ENCODE peak calls at places on chromosome 1, in nine cellular contexts. One of them, this sample, is unnamed.

GRCh38 chr1:31811605-31812004 is 4.2 kb downstream of the SPOCD1 start:
- DNase-seq in hepatocyte: peak; percentile 57
- DNase-seq in neural progenitor cell: peak; percentile 92
- DNase-seq in MM.1S: no peak
- DNase-seq in GM23338: peak; percentile 91
- DNase-seq in HCT116: no peak
- DNase-seq in OCI-LY7: no peak
- DNase-seq in PC-3: no peak
- DNase-seq in SK-N-SH: peak; percentile 91
- DNase-seq in this sample: peak; percentile 83

GRCh38 chr1:152461544-152461943 is 47.5 kb upstream of the CRNN start:
- DNase-seq in hepatocyte: no peak
- DNase-seq in neural progenitor cell: peak; percentile 23
- DNase-seq in MM.1S: peak; percentile 87
- DNase-seq in GM23338: peak; percentile 84
- DNase-seq in HCT116: peak; percentile 52
- DNase-seq in OCI-LY7: peak; percentile 65
- DNase-seq in PC-3: peak; percentile 78
- DNase-seq in SK-N-SH: peak; percentile 44
- DNase-seq in this sample: peak; percentile 82

GRCh38 chr1:54254055-54254454 is 54.1 kb downstream of the MRPL37 start:
- DNase-seq in hepatocyte: no peak
- DNase-seq in neural progenitor cell: no peak
- DNase-seq in MM.1S: no peak
- DNase-seq in GM23338: no peak
- DNase-seq in HCT116: no peak
- DNase-seq in OCI-LY7: no peak
- DNase-seq in PC-3: peak; percentile 59
- DNase-seq in SK-N-SH: no peak
- DNase-seq in this sample: peak; percentile 31

GRCh38 chr1:235910357-235911299 is 43.9 kb upstream of the LYST start:
- DNase-seq in hepatocyte: peak; percentile 40
- DNase-seq in neural progenitor cell: peak; percentile 80
- DNase-seq in MM.1S: no peak
- DNase-seq in GM23338: peak; percentile 51
- DNase-seq in HCT116: peak; percentile 93
- DNase-seq in OCI-LY7: no peak
- DNase-seq in PC-3: peak; percentile 92
- DNase-seq in SK-N-SH: peak; percentile 50
- DNase-seq in this sample: peak; percentile 98

GRCh38 chr1:55244476-55245109 is 29.4 kb upstream of the USP24 start:
- DNase-seq in hepatocyte: no peak
- DNase-seq in neural progenitor cell: no peak
- DNase-seq in MM.1S: no peak
- DNase-seq in GM23338: no peak
- DNase-seq in HCT116: no peak
- DNase-seq in OCI-LY7: no peak
- DNase-seq in PC-3: peak; percentile 13
- DNase-seq in SK-N-SH: no peak
- DNase-seq in this sample: peak; percentile 81

GRCh38 chr1:96520542-96520941 is 201.0 kb upstream of the PTBP2 start:
- DNase-seq in hepatocyte: no peak
- DNase-seq in neural progenitor cell: peak; percentile 45
- DNase-seq in MM.1S: no peak
- DNase-seq in GM23338: no peak
- DNase-seq in HCT116: no peak
- DNase-seq in OCI-LY7: no peak
- DNase-seq in PC-3: no peak
- DNase-seq in SK-N-SH: no peak
- DNase-seq in this sample: peak; percentile 38

GRCh38 chr1:184838374-184838995 is 83.8 kb upstream of the EDEM3 start:
- DNase-seq in hepatocyte: peak; percentile 62
- DNase-seq in neural progenitor cell: no peak
- DNase-seq in MM.1S: no peak
- DNase-seq in GM23338: no peak
- DNase-seq in HCT116: no peak
- DNase-seq in OCI-LY7: no peak
- DNase-seq in PC-3: peak; percentile 80
- DNase-seq in SK-N-SH: peak; percentile 9
- DNase-seq in this sample: peak; percentile 99

GRCh38 chr1:156517746-156518145 is 17.2 kb upstream of the MEF2D start:
- DNase-seq in hepatocyte: no peak
- DNase-seq in neural progenitor cell: no peak
- DNase-seq in MM.1S: no peak
- DNase-seq in GM23338: no peak
- DNase-seq in HCT116: no peak
- DNase-seq in OCI-LY7: no peak
- DNase-seq in PC-3: peak; percentile 39
- DNase-seq in SK-N-SH: no peak
- DNase-seq in this sample: peak; percentile 23

GRCh38 chr1:228944991-228945390 is 209.7 kb downstream of the RHOU start:
- DNase-seq in hepatocyte: no peak
- DNase-seq in neural progenitor cell: no peak
- DNase-seq in MM.1S: no peak
- DNase-seq in GM23338: no peak
- DNase-seq in HCT116: no peak
- DNase-seq in OCI-LY7: no peak
- DNase-seq in PC-3: no peak
- DNase-seq in SK-N-SH: no peak
- DNase-seq in this sample: peak; percentile 30

GRCh38 chr1:228228601-228229074 is 20.8 kb downstream of the OBSCN start:
- DNase-seq in hepatocyte: no peak
- DNase-seq in neural progenitor cell: no peak
- DNase-seq in MM.1S: no peak
- DNase-seq in GM23338: no peak
- DNase-seq in HCT116: no peak
- DNase-seq in OCI-LY7: no peak
- DNase-seq in PC-3: peak; percentile 90
- DNase-seq in SK-N-SH: no peak
- DNase-seq in this sample: peak; percentile 95

GRCh38 chr1:14937288-14937949 is 216.1 kb upstream of the TMEM51 start:
- DNase-seq in hepatocyte: no peak
- DNase-seq in neural progenitor cell: no peak
- DNase-seq in MM.1S: no peak
- DNase-seq in GM23338: no peak
- DNase-seq in HCT116: no peak
- DNase-seq in OCI-LY7: no peak
- DNase-seq in PC-3: no peak
- DNase-seq in SK-N-SH: peak; percentile 51
- DNase-seq in this sample: no peak

GRCh38 chr1:158706096-158706495 is 5.6 kb upstream of the OR6K2 start:
- DNase-seq in hepatocyte: no peak
- DNase-seq in neural progenitor cell: no peak
- DNase-seq in MM.1S: no peak
- DNase-seq in GM23338: peak; percentile 11
- DNase-seq in HCT116: no peak
- DNase-seq in OCI-LY7: no peak
- DNase-seq in PC-3: no peak
- DNase-seq in SK-N-SH: no peak
- DNase-seq in this sample: no peak

GRCh38 chr1:43269627-43270375 is at the start of gene TMEM125:
- DNase-seq in hepatocyte: no peak
- DNase-seq in neural progenitor cell: no peak
- DNase-seq in MM.1S: no peak
- DNase-seq in GM23338: peak; percentile 15
- DNase-seq in HCT116: no peak
- DNase-seq in OCI-LY7: no peak
- DNase-seq in PC-3: peak; percentile 36
- DNase-seq in SK-N-SH: peak; percentile 8
- DNase-seq in this sample: no peak

GRCh38 chr1:43270421-43271095 is 775 bp downstream of the TMEM125 start:
- DNase-seq in hepatocyte: peak; percentile 91
- DNase-seq in neural progenitor cell: peak; percentile 69
- DNase-seq in MM.1S: no peak
- DNase-seq in GM23338: peak; percentile 97
- DNase-seq in HCT116: peak; percentile 65
- DNase-seq in OCI-LY7: peak; percentile 18
- DNase-seq in PC-3: peak; percentile 88
- DNase-seq in SK-N-SH: peak; percentile 17
- DNase-seq in this sample: peak; percentile 8

GRCh38 chr1:43272576-43273571 is 3.1 kb downstream of the TMEM125 start:
- DNase-seq in hepatocyte: no peak
- DNase-seq in neural progenitor cell: no peak
- DNase-seq in MM.1S: no peak
- DNase-seq in GM23338: no peak
- DNase-seq in HCT116: no peak
- DNase-seq in OCI-LY7: no peak
- DNase-seq in PC-3: no peak
- DNase-seq in SK-N-SH: no peak
- DNase-seq in this sample: no peak

GRCh38 chr1:43272161-43272560 is 2.4 kb downstream of the TMEM125 start:
- DNase-seq in hepatocyte: no peak
- DNase-seq in neural progenitor cell: no peak
- DNase-seq in MM.1S: no peak
- DNase-seq in GM23338: no peak
- DNase-seq in HCT116: no peak
- DNase-seq in OCI-LY7: no peak
- DNase-seq in PC-3: no peak
- DNase-seq in SK-N-SH: no peak
- DNase-seq in this sample: no peak

DNA sequence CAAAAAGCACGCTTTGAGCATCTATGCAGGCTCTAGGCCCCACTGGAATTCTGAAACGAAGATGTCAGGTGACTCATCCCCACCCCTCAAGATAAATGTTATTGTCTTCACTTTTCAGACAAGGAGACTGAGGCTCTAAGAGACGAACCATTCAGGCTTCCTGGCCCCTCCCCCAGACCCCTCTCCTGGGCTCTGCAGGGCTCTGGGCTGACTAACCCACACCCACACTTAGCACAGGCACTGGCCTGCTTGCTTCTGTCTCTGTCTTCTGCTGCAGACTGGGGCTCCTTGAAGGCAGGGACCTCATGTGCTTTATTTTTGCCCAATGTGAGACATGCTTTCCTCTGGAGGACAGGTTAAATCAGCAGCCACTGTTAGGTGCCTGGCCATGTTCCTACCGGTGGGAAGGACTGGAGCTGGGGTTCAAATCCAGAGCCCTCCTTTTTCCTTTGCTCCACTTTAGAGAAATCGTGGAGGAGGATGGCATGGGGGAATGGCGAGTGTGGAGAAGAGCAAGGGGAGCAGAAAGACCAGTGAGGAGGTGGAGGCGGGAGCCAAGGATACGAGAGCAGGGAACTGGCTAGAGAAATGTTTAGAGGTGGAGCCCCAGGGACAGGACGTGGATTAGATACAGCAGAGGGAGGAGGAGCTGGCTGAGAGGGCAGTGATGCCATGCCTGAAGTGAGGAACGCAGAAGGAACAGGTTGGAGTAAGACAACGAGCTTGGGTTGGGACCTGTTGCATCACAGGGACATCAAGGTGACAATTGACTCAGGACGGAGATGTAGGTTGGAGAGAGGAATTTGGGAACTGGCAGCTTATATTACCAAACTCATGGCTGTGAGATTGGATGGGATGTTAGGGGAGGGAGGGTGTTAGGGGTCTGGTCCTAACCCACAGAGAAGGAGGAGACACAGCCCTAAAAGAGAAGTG is 1.7 kb downstream of the TMEM125 start:
- DNase-seq in hepatocyte: no peak
- DNase-seq in neural progenitor cell: no peak
- DNase-seq in MM.1S: no peak
- DNase-seq in GM23338: peak; percentile 35
- DNase-seq in HCT116: no peak
- DNase-seq in OCI-LY7: no peak
- DNase-seq in PC-3: no peak
- DNase-seq in SK-N-SH: peak; percentile 8
- DNase-seq in this sample: no peak
- H3K27ac ChIP-seq in hepatocyte: peak overlapping the region; percentile 92
- H3K27ac ChIP-seq in neural progenitor cell: no peak overlapping the region
- H3K27ac ChIP-seq in MM.1S: no peak overlapping the region
- H3K27ac ChIP-seq in GM23338: no peak overlapping the region
- H3K27ac ChIP-seq in HCT116: peak overlapping the region; percentile 44
- H3K27ac ChIP-seq in OCI-LY7: no peak overlapping the region
- H3K27ac ChIP-seq in PC-3: no peak overlapping the region
- H3K27ac ChIP-seq in SK-N-SH: no peak overlapping the region
- H3K27ac ChIP-seq in this sample: no peak overlapping the region

DNA sequence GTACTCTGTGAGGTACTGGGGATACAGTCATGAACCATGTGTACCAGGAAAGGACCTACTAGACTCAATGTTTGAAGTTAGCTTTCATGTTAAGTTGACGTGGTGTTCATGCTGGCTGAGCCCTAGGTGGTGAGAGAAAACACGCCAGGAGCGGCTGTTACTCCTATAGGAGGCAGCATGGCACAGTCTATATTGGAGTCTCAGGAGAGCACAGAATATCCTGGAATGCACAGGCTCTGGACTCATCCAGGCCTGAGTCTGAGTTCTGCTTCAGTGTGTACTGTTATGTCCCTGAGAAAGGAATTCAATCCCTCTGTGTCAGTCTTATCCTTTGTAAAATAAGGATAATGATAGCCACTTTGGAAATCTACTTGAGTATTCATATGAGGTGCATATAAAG is 41.2 kb downstream of the DPT start:
- DNase-seq in hepatocyte: peak; percentile 36
- DNase-seq in neural progenitor cell: peak; percentile 54
- DNase-seq in MM.1S: no peak
- DNase-seq in GM23338: peak; percentile 21
- DNase-seq in HCT116: no peak
- DNase-seq in OCI-LY7: no peak
- DNase-seq in PC-3: peak; percentile 48
- DNase-seq in SK-N-SH: peak; percentile 8
- DNase-seq in this sample: no peak
- TF ChIP-seq EZH2phosphoT487 in hepatocyte: no peak
- TF ChIP-seq EZH2phosphoT487 in neural progenitor cell: no peak
- TF ChIP-seq EZH2phosphoT487 in MM.1S: no peak
- TF ChIP-seq EZH2phosphoT487 in GM23338: no peak
- TF ChIP-seq EZH2phosphoT487 in HCT116: no peak
- TF ChIP-seq EZH2phosphoT487 in OCI-LY7: no peak
- TF ChIP-seq EZH2phosphoT487 in PC-3: no peak
- TF ChIP-seq EZH2phosphoT487 in SK-N-SH: no peak
- TF ChIP-seq EZH2phosphoT487 in this sample: no peak

DNA sequence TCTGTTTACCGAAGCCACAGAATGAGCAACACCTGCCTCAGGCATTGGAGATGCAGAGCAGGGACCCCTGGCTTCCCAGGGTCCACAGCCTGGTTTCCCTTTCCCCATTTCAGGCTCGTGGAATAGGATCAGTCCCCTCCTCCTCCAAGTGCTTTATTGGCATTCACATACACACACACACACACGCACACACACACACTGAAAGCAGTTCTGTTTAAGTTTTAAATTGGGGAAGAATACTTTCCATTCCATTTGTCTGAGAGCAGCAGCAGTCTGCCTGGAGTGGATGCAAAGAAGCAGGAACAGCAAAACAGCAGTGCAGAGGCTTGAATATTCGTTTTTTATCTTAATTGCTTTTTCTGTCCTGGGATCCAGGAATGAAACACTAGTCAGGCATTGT is 7.0 kb downstream of the CYB561D1 start:
- DNase-seq in hepatocyte: no peak
- DNase-seq in neural progenitor cell: no peak
- DNase-seq in MM.1S: no peak
- DNase-seq in GM23338: no peak
- DNase-seq in HCT116: no peak
- DNase-seq in OCI-LY7: no peak
- DNase-seq in PC-3: no peak
- DNase-seq in SK-N-SH: no peak
- DNase-seq in this sample: peak; percentile 58
- H3K27ac ChIP-seq in hepatocyte: peak overlapping the region; percentile 43
- H3K27ac ChIP-seq in neural progenitor cell: no peak overlapping the region
- H3K27ac ChIP-seq in MM.1S: no peak overlapping the region
- H3K27ac ChIP-seq in GM23338: no peak overlapping the region
- H3K27ac ChIP-seq in HCT116: no peak overlapping the region
- H3K27ac ChIP-seq in OCI-LY7: no peak overlapping the region
- H3K27ac ChIP-seq in PC-3: no peak overlapping the region
- H3K27ac ChIP-seq in SK-N-SH: no peak overlapping the region
- H3K27ac ChIP-seq in this sample: no peak overlapping the region

GRCh38 chr1:19819701-19820100 is 4.6 kb upstream of the RNF186 start:
- DNase-seq in hepatocyte: no peak
- DNase-seq in neural progenitor cell: no peak
- DNase-seq in MM.1S: no peak
- DNase-seq in GM23338: no peak
- DNase-seq in HCT116: no peak
- DNase-seq in OCI-LY7: no peak
- DNase-seq in PC-3: no peak
- DNase-seq in SK-N-SH: no peak
- DNase-seq in this sample: no peak
- TF ChIP-seq EZH2phosphoT487 in hepatocyte: no peak
- TF ChIP-seq EZH2phosphoT487 in neural progenitor cell: no peak
- TF ChIP-seq EZH2phosphoT487 in MM.1S: no peak
- TF ChIP-seq EZH2phosphoT487 in GM23338: no peak
- TF ChIP-seq EZH2phosphoT487 in HCT116: no peak
- TF ChIP-seq EZH2phosphoT487 in OCI-LY7: no peak
- TF ChIP-seq EZH2phosphoT487 in PC-3: no peak
- TF ChIP-seq EZH2phosphoT487 in SK-N-SH: no peak
- TF ChIP-seq EZH2phosphoT487 in this sample: no peak